ENCODE peak calls at places on chromosomes 2 and 18, in seven cellular contexts. One of them, this sample, is unnamed.

GRCh38 chr2:177429688-177430325 is 37.2 kb downstream of the AGPS start:
- DNase-seq in HepG2: no peak
- DNase-seq in tibial artery: no peak
- DNase-seq in lower leg skin: no peak
- DNase-seq in hepatocyte: no peak
- DNase-seq in heart left ventricle: no peak
- DNase-seq in fibroblast of pulmonary artery: peak; percentile 92
- DNase-seq in this sample: peak; percentile 80

GRCh38 chr2:12501469-12502147 is 215.1 kb upstream of the TRIB2 start:
- DNase-seq in HepG2: no peak
- DNase-seq in tibial artery: peak; percentile 68
- DNase-seq in lower leg skin: no peak
- DNase-seq in hepatocyte: no peak
- DNase-seq in heart left ventricle: peak; percentile 78
- DNase-seq in fibroblast of pulmonary artery: peak; percentile 61
- DNase-seq in this sample: peak; percentile 55

GRCh38 chr2:38935568-38936172 is 46.0 kb downstream of the ARHGEF33 start:
- DNase-seq in HepG2: no peak
- DNase-seq in tibial artery: no peak
- DNase-seq in lower leg skin: no peak
- DNase-seq in hepatocyte: no peak
- DNase-seq in heart left ventricle: no peak
- DNase-seq in fibroblast of pulmonary artery: peak; percentile 17
- DNase-seq in this sample: peak; percentile 55

GRCh38 chr2:235160281-235160805 is 208.5 kb downstream of the SH3BP4 start:
- DNase-seq in HepG2: no peak
- DNase-seq in tibial artery: no peak
- DNase-seq in lower leg skin: peak; percentile 52
- DNase-seq in hepatocyte: no peak
- DNase-seq in heart left ventricle: no peak
- DNase-seq in fibroblast of pulmonary artery: no peak
- DNase-seq in this sample: no peak

GRCh38 chr18:75198046-75198445 is 10.9 kb downstream of the PTGR3 start:
- DNase-seq in HepG2: no peak
- DNase-seq in tibial artery: no peak
- DNase-seq in lower leg skin: no peak
- DNase-seq in hepatocyte: no peak
- DNase-seq in heart left ventricle: no peak
- DNase-seq in fibroblast of pulmonary artery: peak; percentile 28
- DNase-seq in this sample: peak; percentile 76

GRCh38 chr18:21979171-21979560 is 190.2 kb upstream of the GATA6 start:
- DNase-seq in HepG2: peak; percentile 75
- DNase-seq in tibial artery: no peak
- DNase-seq in lower leg skin: no peak
- DNase-seq in hepatocyte: peak; percentile 49
- DNase-seq in heart left ventricle: no peak
- DNase-seq in fibroblast of pulmonary artery: no peak
- DNase-seq in this sample: no peak

GRCh38 chr2:233448220-233448559 is 93.9 kb downstream of the DGKD start:
- DNase-seq in HepG2: peak; percentile 27
- DNase-seq in tibial artery: peak; percentile 53
- DNase-seq in lower leg skin: peak; percentile 71
- DNase-seq in hepatocyte: no peak
- DNase-seq in heart left ventricle: no peak
- DNase-seq in fibroblast of pulmonary artery: peak; percentile 14
- DNase-seq in this sample: peak; percentile 17

GRCh38 chr2:204720874-204721273 is 175.6 kb downstream of the PARD3B start:
- DNase-seq in HepG2: no peak
- DNase-seq in tibial artery: no peak
- DNase-seq in lower leg skin: no peak
- DNase-seq in hepatocyte: no peak
- DNase-seq in heart left ventricle: no peak
- DNase-seq in fibroblast of pulmonary artery: no peak
- DNase-seq in this sample: no peak

GRCh38 chr2:111167238-111168162 is 46.8 kb downstream of the BCL2L11 start:
- DNase-seq in HepG2: no peak
- DNase-seq in tibial artery: no peak
- DNase-seq in lower leg skin: peak; percentile 68
- DNase-seq in hepatocyte: no peak
- DNase-seq in heart left ventricle: no peak
- DNase-seq in fibroblast of pulmonary artery: no peak
- DNase-seq in this sample: no peak

GRCh38 chr2:236568068-236568921 is 1.3 kb upstream of the ACKR3 start:
- DNase-seq in HepG2: no peak
- DNase-seq in tibial artery: peak; percentile 87
- DNase-seq in lower leg skin: peak; percentile 91
- DNase-seq in hepatocyte: peak; percentile 78
- DNase-seq in heart left ventricle: peak; percentile 66
- DNase-seq in fibroblast of pulmonary artery: no peak
- DNase-seq in this sample: peak; percentile 40

GRCh38 chr2:176419591-176420071 is 150.4 kb downstream of the MTX2 start:
- DNase-seq in HepG2: no peak
- DNase-seq in tibial artery: no peak
- DNase-seq in lower leg skin: no peak
- DNase-seq in hepatocyte: no peak
- DNase-seq in heart left ventricle: no peak
- DNase-seq in fibroblast of pulmonary artery: peak; percentile 77
- DNase-seq in this sample: peak; percentile 68

GRCh38 chr2:88159955-88160415 is 10.2 kb upstream of the THNSL2 start:
- DNase-seq in HepG2: peak; percentile 82
- DNase-seq in tibial artery: no peak
- DNase-seq in lower leg skin: no peak
- DNase-seq in hepatocyte: peak; percentile 87
- DNase-seq in heart left ventricle: peak; percentile 21
- DNase-seq in fibroblast of pulmonary artery: peak; percentile 79
- DNase-seq in this sample: peak; percentile 87

GRCh38 chr2:199933466-199933865 is 21.8 kb downstream of the TYW5 start:
- DNase-seq in HepG2: no peak
- DNase-seq in tibial artery: no peak
- DNase-seq in lower leg skin: no peak
- DNase-seq in hepatocyte: no peak
- DNase-seq in heart left ventricle: no peak
- DNase-seq in fibroblast of pulmonary artery: no peak
- DNase-seq in this sample: no peak

GRCh38 chr2:227082286-227082685 is 81.7 kb downstream of the COL4A4 start:
- DNase-seq in HepG2: no peak
- DNase-seq in tibial artery: no peak
- DNase-seq in lower leg skin: no peak
- DNase-seq in hepatocyte: no peak
- DNase-seq in heart left ventricle: no peak
- DNase-seq in fibroblast of pulmonary artery: no peak
- DNase-seq in this sample: peak; percentile 3

GRCh38 chr2:217827430-217828201 is 175.2 kb downstream of the TNS1 start:
- DNase-seq in HepG2: no peak
- DNase-seq in tibial artery: no peak
- DNase-seq in lower leg skin: no peak
- DNase-seq in hepatocyte: no peak
- DNase-seq in heart left ventricle: peak; percentile 69
- DNase-seq in fibroblast of pulmonary artery: no peak
- DNase-seq in this sample: no peak

GRCh38 chr2:222912117-222912516 is 51.3 kb downstream of the ACSL3 start:
- DNase-seq in HepG2: no peak
- DNase-seq in tibial artery: no peak
- DNase-seq in lower leg skin: no peak
- DNase-seq in hepatocyte: no peak
- DNase-seq in heart left ventricle: no peak
- DNase-seq in fibroblast of pulmonary artery: peak; percentile 50
- DNase-seq in this sample: peak; percentile 72

GRCh38 chr2:224155896-224156295 is 116.8 kb upstream of the SERPINE2 start:
- DNase-seq in HepG2: no peak
- DNase-seq in tibial artery: no peak
- DNase-seq in lower leg skin: no peak
- DNase-seq in hepatocyte: no peak
- DNase-seq in heart left ventricle: no peak
- DNase-seq in fibroblast of pulmonary artery: peak; percentile 67
- DNase-seq in this sample: no peak

GRCh38 chr2:10525573-10526265 is 77.6 kb upstream of the ODC1 start:
- DNase-seq in HepG2: no peak
- DNase-seq in tibial artery: peak; percentile 31
- DNase-seq in lower leg skin: peak; percentile 77
- DNase-seq in hepatocyte: no peak
- DNase-seq in heart left ventricle: no peak
- DNase-seq in fibroblast of pulmonary artery: no peak
- DNase-seq in this sample: no peak

GRCh38 chr2:241880311-241881073 is 11.0 kb downstream of the RTP5 start:
- DNase-seq in HepG2: no peak
- DNase-seq in tibial artery: no peak
- DNase-seq in lower leg skin: no peak
- DNase-seq in hepatocyte: no peak
- DNase-seq in heart left ventricle: no peak
- DNase-seq in fibroblast of pulmonary artery: no peak
- DNase-seq in this sample: no peak

GRCh38 chr18:51603551-51603950 is 406.1 kb upstream of the MEX3C start:
- DNase-seq in HepG2: no peak
- DNase-seq in tibial artery: no peak
- DNase-seq in lower leg skin: no peak
- DNase-seq in hepatocyte: no peak
- DNase-seq in heart left ventricle: no peak
- DNase-seq in fibroblast of pulmonary artery: no peak
- DNase-seq in this sample: no peak

DNA sequence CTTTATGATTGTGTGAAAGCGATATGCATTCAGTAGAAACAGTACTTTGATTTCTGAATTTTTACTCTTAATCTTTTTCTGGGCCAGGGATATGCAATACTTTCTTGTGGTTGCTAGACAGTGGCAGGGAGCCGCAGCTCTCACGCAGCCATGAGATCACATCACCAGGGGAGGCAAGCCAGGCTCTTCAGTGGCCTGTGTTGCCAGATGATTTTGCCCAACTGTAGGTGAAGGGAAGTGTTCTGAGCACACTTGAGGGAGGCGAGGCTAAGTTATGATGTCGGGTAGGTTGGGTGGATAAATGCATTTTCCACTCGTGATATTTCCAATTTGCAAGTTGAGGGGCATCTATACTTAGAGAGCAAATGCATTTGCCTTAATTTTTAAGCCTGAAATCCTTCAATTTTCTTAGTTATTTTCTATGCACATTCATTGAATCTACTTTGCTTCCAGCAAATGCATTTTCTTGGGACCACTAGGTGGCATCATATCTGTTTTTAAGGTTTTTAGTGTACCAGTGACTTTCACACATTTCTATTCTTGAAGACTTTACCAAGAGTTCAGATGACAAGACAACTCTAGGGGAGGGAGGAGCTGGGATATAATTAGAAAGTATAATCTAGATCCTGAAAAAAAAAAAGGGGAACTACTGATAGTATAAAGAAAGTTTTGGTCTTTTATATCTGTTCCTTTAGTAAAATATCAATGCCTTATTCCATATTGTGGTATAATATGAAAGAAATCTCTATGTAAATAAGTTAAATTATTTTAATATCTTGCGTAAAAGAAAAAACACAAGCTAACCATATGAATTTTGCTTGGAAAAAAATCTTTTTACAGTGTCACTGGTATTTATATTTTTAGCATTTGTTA is 643.3 kb downstream of the SOCS6 start:
- DNase-seq in HepG2: peak; percentile 3
- DNase-seq in tibial artery: no peak
- DNase-seq in lower leg skin: no peak
- DNase-seq in hepatocyte: peak; percentile 58
- DNase-seq in heart left ventricle: no peak
- DNase-seq in fibroblast of pulmonary artery: peak; percentile 77
- DNase-seq in this sample: peak; percentile 7
- TF ChIP-seq CTCF in HepG2: peak; percentile 53
- TF ChIP-seq CTCF in tibial artery: peak; percentile 47
- TF ChIP-seq CTCF in lower leg skin: no peak
- TF ChIP-seq CTCF in hepatocyte: peak; percentile 76
- TF ChIP-seq CTCF in heart left ventricle: peak; percentile 43
- TF ChIP-seq CTCF in fibroblast of pulmonary artery: peak; percentile 70
- TF ChIP-seq CTCF in this sample: peak; percentile 35

GRCh38 chr2:106852103-106852502 is 33.9 kb downstream of the ST6GAL2 start:
- DNase-seq in HepG2: no peak
- DNase-seq in tibial artery: no peak
- DNase-seq in lower leg skin: peak; percentile 65
- DNase-seq in hepatocyte: no peak
- DNase-seq in heart left ventricle: no peak
- DNase-seq in fibroblast of pulmonary artery: no peak
- DNase-seq in this sample: no peak

GRCh38 chr2:106851475-106851874 is 34.5 kb downstream of the ST6GAL2 start:
- DNase-seq in HepG2: no peak
- DNase-seq in tibial artery: no peak
- DNase-seq in lower leg skin: no peak
- DNase-seq in hepatocyte: no peak
- DNase-seq in heart left ventricle: no peak
- DNase-seq in fibroblast of pulmonary artery: no peak
- DNase-seq in this sample: no peak

GRCh38 chr2:106849253-106849652 is 36.7 kb downstream of the ST6GAL2 start:
- DNase-seq in HepG2: no peak
- DNase-seq in tibial artery: no peak
- DNase-seq in lower leg skin: peak; percentile 2
- DNase-seq in hepatocyte: no peak
- DNase-seq in heart left ventricle: no peak
- DNase-seq in fibroblast of pulmonary artery: no peak
- DNase-seq in this sample: no peak

GRCh38 chr2:106847366-106847765 is 38.6 kb downstream of the ST6GAL2 start:
- DNase-seq in HepG2: no peak
- DNase-seq in tibial artery: no peak
- DNase-seq in lower leg skin: peak; percentile 9
- DNase-seq in hepatocyte: no peak
- DNase-seq in heart left ventricle: no peak
- DNase-seq in fibroblast of pulmonary artery: no peak
- DNase-seq in this sample: no peak

DNA sequence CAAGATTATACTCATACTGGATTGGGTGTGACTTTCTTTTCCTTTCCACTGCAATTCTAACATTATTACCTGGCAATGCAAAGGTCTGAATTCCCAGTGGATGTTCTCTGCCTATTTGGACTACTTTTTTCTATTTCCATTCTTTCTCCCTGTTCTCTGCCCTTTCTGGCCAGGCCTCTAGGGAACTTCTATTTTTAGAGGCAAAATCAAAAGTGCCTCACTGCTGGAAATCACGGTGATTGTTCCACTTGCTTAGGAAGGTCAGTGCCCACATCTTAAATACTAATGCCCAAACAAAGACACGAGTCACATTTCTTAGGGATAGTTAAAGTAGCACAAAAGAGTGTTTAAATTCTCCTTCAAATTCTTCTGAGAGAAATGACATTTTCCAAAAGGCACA is 34.9 kb downstream of the ST6GAL2 start:
- DNase-seq in HepG2: no peak
- DNase-seq in tibial artery: no peak
- DNase-seq in lower leg skin: no peak
- DNase-seq in hepatocyte: no peak
- DNase-seq in heart left ventricle: no peak
- DNase-seq in fibroblast of pulmonary artery: no peak
- DNase-seq in this sample: no peak
- H3K4me3 ChIP-seq in HepG2: no peak overlapping the region
- H3K4me3 ChIP-seq in tibial artery: peak overlapping the region; percentile 21
- H3K4me3 ChIP-seq in lower leg skin: no peak overlapping the region
- H3K4me3 ChIP-seq in hepatocyte: no peak overlapping the region
- H3K4me3 ChIP-seq in heart left ventricle: no peak overlapping the region
- H3K4me3 ChIP-seq in fibroblast of pulmonary artery: no peak overlapping the region
- H3K4me3 ChIP-seq in this sample: no peak overlapping the region

GRCh38 chr18:43935051-43935412 is 657.7 kb upstream of the SYT4 start:
- DNase-seq in HepG2: no peak
- DNase-seq in tibial artery: no peak
- DNase-seq in lower leg skin: no peak
- DNase-seq in hepatocyte: peak; percentile 56
- DNase-seq in heart left ventricle: no peak
- DNase-seq in fibroblast of pulmonary artery: peak; percentile 6
- DNase-seq in this sample: peak; percentile 41
- TF ChIP-seq CTCF in HepG2: no peak
- TF ChIP-seq CTCF in tibial artery: no peak
- TF ChIP-seq CTCF in lower leg skin: no peak
- TF ChIP-seq CTCF in hepatocyte: no peak
- TF ChIP-seq CTCF in heart left ventricle: no peak
- TF ChIP-seq CTCF in fibroblast of pulmonary artery: no peak
- TF ChIP-seq CTCF in this sample: no peak

GRCh38 chr2:100978582-100979051 is 23.5 kb upstream of the RPL31 start:
- DNase-seq in HepG2: no peak
- DNase-seq in tibial artery: peak; percentile 89
- DNase-seq in lower leg skin: no peak
- DNase-seq in hepatocyte: no peak
- DNase-seq in heart left ventricle: no peak
- DNase-seq in fibroblast of pulmonary artery: peak; percentile 38
- DNase-seq in this sample: peak; percentile 56
- H3K4me3 ChIP-seq in HepG2: no peak overlapping the region
- H3K4me3 ChIP-seq in tibial artery: peak overlapping the region; percentile 15
- H3K4me3 ChIP-seq in lower leg skin: no peak overlapping the region
- H3K4me3 ChIP-seq in hepatocyte: no peak overlapping the region
- H3K4me3 ChIP-seq in heart left ventricle: no peak overlapping the region
- H3K4me3 ChIP-seq in fibroblast of pulmonary artery: no peak overlapping the region
- H3K4me3 ChIP-seq in this sample: no peak overlapping the region